ENCODE peak calls at places on chromosomes 16 and 17, in six cellular contexts. S, Q, T, B, W and Z are unnamed samples.

GRCh38 chr17:42101513-42102292 is 3.4 kb upstream of the ZNF385C start:
- DNase-seq in S (peak), Q (peak), T (peak), B (peak), W (no peak), Z (peak)

GRCh38 chr17:69235338-69236058 is 6.9 kb upstream of the ABCA10 start:
- DNase-seq in T (peak), S (peak), W (peak), B (peak), Q (peak), Z (peak)

GRCh38 chr16:69618307-69618706 is 52.5 kb downstream of the NFAT5 start:
- DNase-seq in S (no peak), T (no peak), W (no peak), B (no peak), Q (no peak), Z (no peak)

GRCh38 chr16:13453325-13453724 is 466.6 kb upstream of the ERCC4 start:
- DNase-seq in W (no peak), T (peak), S (no peak), B (no peak), Q (no peak), Z (no peak)

GRCh38 chr16:97822-98221 is 19.8 kb downstream of the MPG start:
- DNase-seq in T (no peak), W (no peak), S (no peak), Q (no peak), B (no peak), Z (peak)

GRCh38 chr17:27345141-27345904 is 51.4 kb downstream of the WSB1 start:
- DNase-seq in B (no peak), W (no peak), S (no peak), Q (no peak), T (peak), Z (no peak)

GRCh38 chr17:64327201-64327930 is 63.3 kb downstream of the PECAM1 start:
- DNase-seq in Q (no peak), B (no peak), S (no peak), T (no peak), W (no peak), Z (no peak)

GRCh38 chr17:76878568-76878967 is 10.4 kb downstream of the MGAT5B start:
- DNase-seq in W (no peak), Q (no peak), B (no peak), S (no peak), T (no peak), Z (no peak)

GRCh38 chr16:77322757-77323156 is 112.1 kb downstream of the ADAMTS18 start:
- DNase-seq in S (no peak), T (peak), B (no peak), W (no peak), Q (no peak), Z (no peak)

GRCh38 chr16:30187556-30187865 is 4.1 kb downstream of the CORO1A start:
- DNase-seq in W (no peak), B (no peak), S (no peak), Q (no peak), T (no peak), Z (no peak)

GRCh38 chr17:68544111-68544510 is 31.9 kb downstream of the PRKAR1A start:
- DNase-seq in T (no peak), S (no peak), B (no peak), Q (no peak), W (no peak), Z (no peak)

GRCh38 chr17:33469911-33470310 is 176.8 kb upstream of the ASIC2 start:
- DNase-seq in S (no peak), Q (no peak), W (no peak), B (no peak), T (no peak), Z (no peak)

GRCh38 chr17:1109606-1110523 is 69.9 kb downstream of the ABR start:
- DNase-seq in Q (peak), T (peak), B (no peak), W (no peak), S (no peak), Z (no peak)

GRCh38 chr16:50093607-50094570 is 28.1 kb downstream of the HEATR3 start:
- DNase-seq in Q (peak), B (no peak), W (peak), S (peak), T (peak), Z (no peak)

GRCh38 chr16:89179656-89180315 is 8.2 kb downstream of the CDH15 start:
- DNase-seq in S (no peak), T (no peak), Q (no peak), W (no peak), B (no peak), Z (no peak)

GRCh38 chr16:89033796-89034572 is 57.0 kb upstream of the CBFA2T3 start:
- DNase-seq in B (no peak), T (no peak), S (no peak), Q (no peak), W (no peak), Z (no peak)

GRCh38 chr16:79326549-79326948 is 274.0 kb downstream of the MAF start:
- DNase-seq in W (no peak), T (no peak), S (no peak), Q (no peak), B (no peak), Z (no peak)

GRCh38 chr16:68643847-68644246 is 1.3 kb upstream of the CDH3 start:
- DNase-seq in B (no peak), W (no peak), Q (no peak), T (no peak), S (no peak), Z (no peak)

GRCh38 chr16:83441523-83441922 is 366.3 kb upstream of the HSBP1 start:
- DNase-seq in Q (no peak), T (no peak), S (no peak), W (no peak), B (no peak), Z (no peak)

GRCh38 chr17:73156887-73157870 is 7.6 kb upstream of the SSTR2 start:
- DNase-seq in B (no peak), Q (no peak), W (no peak), T (no peak), S (no peak), Z (no peak)

GRCh38 chr17:40552806-40553693 is 12.2 kb downstream of the CCR7 start:
- DNase-seq in B (no peak), Q (peak), S (peak), W (no peak), T (no peak), Z (no peak)

GRCh38 chr16:19008245-19008644 is 24.5 kb downstream of the TMC7 start:
- DNase-seq in B (no peak), Q (no peak), S (no peak), W (no peak), T (no peak), Z (no peak)

GRCh38 chr17:27810211-27810901 is 10.0 kb upstream of the NOS2 start:
- DNase-seq in W (no peak), S (peak), Q (no peak), T (no peak), B (no peak), Z (no peak)

GRCh38 chr16:78462261-78463208 is 363.1 kb downstream of the WWOX start:
- DNase-seq in W (no peak), S (no peak), B (no peak), T (no peak), Q (no peak), Z (no peak)

GRCh38 chr17:44905006-44906000 is 6.1 kb upstream of the EFTUD2 start:
- DNase-seq in W (no peak), T (no peak), Q (peak), B (no peak), S (no peak), Z (no peak)

GRCh38 chr16:24007934-24008333 is 172.2 kb downstream of the PRKCB start:
- DNase-seq in W (no peak), B (no peak), T (no peak), S (no peak), Q (no peak), Z (no peak)

GRCh38 chr16:24011237-24011636 is 175.5 kb downstream of the PRKCB start:
- DNase-seq in B (no peak), S (no peak), W (no peak), Q (no peak), T (no peak), Z (no peak)

GRCh38 chr16:24009060-24009459 is 173.3 kb downstream of the PRKCB start:
- DNase-seq in S (no peak), Q (no peak), W (no peak), T (no peak), B (no peak), Z (no peak)

GRCh38 chr16:24010440-24011089 is 174.8 kb downstream of the PRKCB start:
- DNase-seq in T (peak), S (peak), Q (peak), B (peak), W (peak), Z (peak)

GRCh38 chr16:24009955-24010354 is 174.2 kb downstream of the PRKCB start:
- DNase-seq in T (no peak), S (no peak), Q (no peak), W (no peak), B (no peak), Z (no peak)
- TF ChIP-seq POLR2A in T (no peak), S (no peak), Q (no peak), W (no peak), B (no peak), Z (no peak)

DNA sequence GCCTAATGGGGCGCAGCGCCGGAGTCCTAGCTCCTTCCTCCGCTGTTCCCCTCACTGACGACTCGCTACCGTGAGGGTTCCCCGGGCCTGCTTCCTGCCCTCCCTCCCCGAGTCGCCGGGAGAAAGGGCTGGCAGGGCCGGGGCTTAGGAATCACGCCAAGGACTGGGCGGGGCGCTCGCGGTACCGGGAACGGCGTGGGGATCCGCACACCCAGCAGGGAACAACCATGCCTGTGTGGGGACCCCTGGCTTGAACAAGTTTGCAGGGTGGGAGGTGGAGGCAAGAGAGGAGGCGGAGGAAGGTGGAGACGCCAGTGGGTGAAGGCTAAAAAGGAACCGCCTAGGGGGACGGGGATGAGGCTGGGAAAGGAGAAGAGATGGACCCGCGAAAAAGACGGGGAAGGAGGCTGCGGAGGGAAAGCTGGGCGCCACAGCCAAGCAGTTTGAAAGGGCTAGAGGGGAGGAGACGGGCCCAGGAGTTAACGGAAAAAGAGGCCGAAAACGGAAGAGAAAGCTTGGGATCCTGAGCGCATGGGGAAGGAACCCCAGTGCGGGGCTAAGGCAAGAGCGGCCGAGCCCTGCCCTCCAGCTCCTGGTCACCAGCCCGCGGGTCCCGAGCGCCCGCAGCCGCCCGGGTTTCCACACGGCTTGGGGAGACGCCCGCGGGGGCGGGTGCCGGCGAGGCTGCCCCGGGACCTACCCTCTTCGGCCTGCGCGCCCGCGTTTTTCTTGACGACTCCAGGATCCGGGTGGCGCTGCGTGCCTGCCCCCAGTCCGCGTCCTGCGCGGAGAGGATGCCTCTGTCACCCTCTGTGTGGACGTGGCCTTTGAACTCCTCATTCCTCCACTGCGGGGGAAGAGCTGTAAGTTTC is 1.3 kb upstream of the CDH11 start:
- DNase-seq in B (no peak), Q (peak), S (peak), W (no peak), T (no peak), Z (no peak)
- TF ChIP-seq POLR2A in B (no peak), Q (no peak), S (no peak), W (peak), T (no peak), Z (peak)

DNA sequence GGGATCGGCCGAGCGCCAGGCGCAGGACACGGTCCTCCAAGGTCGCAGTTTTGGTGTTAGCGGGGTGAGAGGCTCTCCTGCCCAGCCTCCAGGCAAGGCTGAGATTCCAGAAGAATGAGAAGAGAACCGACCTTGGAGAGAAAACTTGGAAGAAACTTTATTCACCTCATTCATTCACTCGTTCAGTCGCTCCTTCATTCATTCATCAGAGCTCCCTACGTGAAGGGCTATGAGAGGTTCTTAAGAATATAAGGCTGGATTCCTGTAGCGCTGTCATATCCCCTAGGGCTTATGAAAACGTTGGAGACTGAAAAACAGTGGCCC is 991 bp upstream of the MYH10 start:
- DNase-seq in W (no peak), T (no peak), S (no peak), Q (no peak), B (no peak), Z (no peak)
- TF ChIP-seq POLR2A in W (no peak), T (no peak), S (no peak), Q (no peak), B (no peak), Z (no peak)

DNA sequence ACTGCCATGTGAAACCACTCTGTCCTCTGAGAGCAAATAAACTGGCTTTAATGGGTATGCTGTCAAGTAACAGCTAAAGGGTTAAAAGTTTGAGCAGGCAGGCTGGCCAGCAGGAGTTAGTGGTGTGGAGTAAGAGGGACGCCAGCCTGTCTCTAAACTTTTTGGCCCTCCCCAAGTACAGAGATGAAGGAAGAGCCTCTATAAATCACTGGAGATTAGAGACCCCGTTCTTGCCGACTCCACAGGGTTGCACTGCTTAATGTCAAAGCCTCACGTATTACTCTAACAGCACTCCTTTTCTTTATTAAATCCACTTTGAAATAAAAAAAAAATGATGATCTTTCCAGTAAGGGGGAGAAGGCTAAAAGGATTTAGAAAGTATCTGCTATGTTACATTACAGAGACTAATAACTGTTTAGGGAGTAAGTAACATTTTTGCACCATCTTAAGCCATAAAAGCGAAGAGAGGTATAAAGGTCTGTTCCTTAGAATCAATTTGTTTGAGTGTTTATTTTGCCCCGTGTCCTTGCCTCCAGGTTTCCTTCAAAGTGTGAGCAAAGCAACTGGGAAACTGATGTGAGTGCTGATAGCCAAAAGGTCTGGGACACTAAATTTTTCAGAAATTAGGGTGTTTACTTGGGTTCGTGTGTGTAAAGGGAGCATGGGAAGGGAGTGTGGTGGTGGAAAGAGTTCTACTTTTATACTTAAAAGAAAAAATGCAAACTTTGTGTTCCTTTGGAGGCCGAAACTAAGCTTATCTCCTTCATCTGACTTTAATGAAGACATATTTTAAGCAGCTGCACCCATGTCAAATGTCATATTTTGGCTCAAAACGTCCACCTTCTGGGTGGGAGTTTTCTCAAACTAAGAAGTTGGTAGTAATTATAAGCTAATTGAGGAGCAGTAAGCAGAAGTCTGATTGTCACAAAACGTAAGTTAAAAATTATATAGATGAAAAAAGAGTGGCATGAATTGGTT is 109.9 kb upstream of the TBX2 start:
- DNase-seq in S (no peak), W (no peak), Q (no peak), B (no peak), T (no peak), Z (no peak)
- TF ChIP-seq POLR2A in S (no peak), W (no peak), Q (no peak), B (no peak), T (no peak), Z (no peak)

GRCh38 chr16:81615833-81616232 is 163.3 kb upstream of the PLCG2 start:
- DNase-seq in S (no peak), T (no peak), B (no peak), W (no peak), Q (no peak), Z (no peak)

GRCh38 chr16:81615411-81615810 is 163.7 kb upstream of the PLCG2 start:
- DNase-seq in W (no peak), B (no peak), S (no peak), T (no peak), Q (no peak), Z (no peak)

GRCh38 chr16:81614171-81614570 is 164.9 kb upstream of the PLCG2 start:
- DNase-seq in T (no peak), B (no peak), Q (no peak), S (peak), W (no peak), Z (no peak)

GRCh38 chr16:81616321-81617020 is 162.6 kb upstream of the PLCG2 start:
- DNase-seq in S (no peak), T (peak), Q (peak), W (peak), B (no peak), Z (no peak)

GRCh38 chr16:81614654-81615359 is 164.3 kb upstream of the PLCG2 start:
- DNase-seq in T (no peak), W (no peak), Q (no peak), B (no peak), S (no peak), Z (no peak)
- TF ChIP-seq POLR2A in T (no peak), W (no peak), Q (no peak), B (no peak), S (no peak), Z (no peak)

GRCh38 chr17:55420067-55420775 is 1.4 kb downstream of the MMD start:
- DNase-seq in T (peak), B (no peak), Q (peak), S (no peak), W (no peak), Z (no peak)
- TF ChIP-seq POLR2A in T (no peak), B (no peak), Q (no peak), S (no peak), W (no peak), Z (no peak)

GRCh38 chr17:49494937-49495841 is at the start of gene NGFR:
- DNase-seq in Q (peak), S (no peak), T (peak), W (no peak), B (peak), Z (no peak)
- TF ChIP-seq POLR2A in Q (no peak), S (no peak), T (peak), W (peak), B (peak), Z (peak)

GRCh38 chr16:85245307-85246172 is 133.3 kb upstream of the CIBAR2 start:
- DNase-seq in Q (peak), T (peak), W (no peak), B (peak), S (no peak), Z (peak)
- TF ChIP-seq POLR2A in Q (no peak), T (no peak), W (no peak), B (no peak), S (no peak), Z (no peak)

DNA sequence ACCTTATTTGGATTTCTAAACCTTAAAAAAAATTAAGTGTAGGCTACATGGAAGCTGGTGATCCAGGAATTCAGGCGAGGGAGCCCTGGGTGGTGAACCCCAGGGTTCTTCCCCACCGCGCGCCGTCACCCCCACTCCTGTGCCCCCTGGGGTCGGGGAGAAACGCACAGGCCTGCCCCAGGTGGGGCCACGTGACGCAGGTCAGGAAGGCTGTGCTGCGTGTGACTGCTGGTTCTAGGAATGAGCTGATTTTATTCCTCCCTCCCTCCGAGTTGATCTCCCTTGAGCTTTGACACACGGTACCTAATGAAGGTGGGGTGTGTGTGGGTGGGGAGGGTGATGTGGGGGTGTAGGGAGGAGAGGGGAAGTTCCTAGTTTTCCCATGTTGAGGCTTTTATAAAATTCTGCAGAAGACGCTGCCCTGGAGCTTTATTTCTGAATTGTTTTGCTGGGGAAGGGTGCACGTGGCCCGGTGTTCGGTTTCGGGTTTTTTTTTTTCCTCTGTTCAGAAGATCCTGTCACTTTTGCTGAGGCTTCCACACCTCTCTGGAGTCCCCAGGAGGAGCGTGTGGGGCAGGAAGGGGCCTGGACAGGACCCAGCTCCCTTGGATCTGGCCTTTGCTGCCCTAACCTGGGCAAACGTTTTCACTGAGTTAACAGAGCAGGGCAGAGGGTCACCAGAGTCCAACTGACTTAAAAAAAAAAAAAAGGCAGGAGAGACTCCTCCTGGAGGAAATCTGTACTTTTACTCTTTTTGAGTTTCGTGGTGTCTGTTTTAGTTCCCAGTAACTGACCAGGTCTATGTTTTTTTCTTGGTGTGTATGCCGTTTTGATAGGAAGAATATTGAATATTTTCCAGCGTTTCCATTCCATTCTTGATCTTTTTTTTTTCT is 55.8 kb upstream of the GSE1 start:
- DNase-seq in B (peak), Q (peak), W (no peak), S (no peak), T (peak), Z (peak)
- TF ChIP-seq POLR2A in B (no peak), Q (peak), W (no peak), S (no peak), T (no peak), Z (no peak)